ENCODE peak calls at places on chromosomes 5 and 9, in nine cellular contexts. One of them, this sample, is unnamed.

GRCh38 chr9:13110766-13111400 is 168.6 kb downstream of the MPDZ start:
- DNase-seq in activated CD8-positive, alpha-beta memory T cell treated with anti-CD3 and anti-CD28 coated beads, Interleukin-2, amount 50 U/mL, for 4 hours: no peak
- DNase-seq in activated CD4-positive, alpha-beta T cell treated with anti-CD3 and anti-CD28 coated beads, Interleukin-2, amount 10 ng/mL, durations not matched to agents 7 days and 5 days: no peak
- DNase-seq in EH: peak; percentile 63
- DNase-seq in left ventricle myocardium superior: peak; percentile 60
- DNase-seq in brain microvascular endothelial cell: no peak
- DNase-seq in left colon: peak; percentile 7
- DNase-seq in H9: no peak
- DNase-seq in nucleus accumbens: no peak
- DNase-seq in this sample: no peak

GRCh38 chr9:108271236-108271635 is 584.5 kb downstream of the ACTL7B start:
- DNase-seq in activated CD8-positive, alpha-beta memory T cell treated with anti-CD3 and anti-CD28 coated beads, Interleukin-2, amount 50 U/mL, for 4 hours: no peak
- DNase-seq in activated CD4-positive, alpha-beta T cell treated with anti-CD3 and anti-CD28 coated beads, Interleukin-2, amount 10 ng/mL, durations not matched to agents 7 days and 5 days: no peak
- DNase-seq in EH: no peak
- DNase-seq in left ventricle myocardium superior: no peak
- DNase-seq in brain microvascular endothelial cell: no peak
- DNase-seq in left colon: peak; percentile 5
- DNase-seq in H9: peak; percentile 40
- DNase-seq in nucleus accumbens: no peak
- DNase-seq in this sample: no peak

GRCh38 chr5:128341056-128341455 is 197.0 kb downstream of the FBN2 start:
- DNase-seq in activated CD8-positive, alpha-beta memory T cell treated with anti-CD3 and anti-CD28 coated beads, Interleukin-2, amount 50 U/mL, for 4 hours: no peak
- DNase-seq in activated CD4-positive, alpha-beta T cell treated with anti-CD3 and anti-CD28 coated beads, Interleukin-2, amount 10 ng/mL, durations not matched to agents 7 days and 5 days: no peak
- DNase-seq in EH: peak; percentile 15
- DNase-seq in left ventricle myocardium superior: no peak
- DNase-seq in brain microvascular endothelial cell: no peak
- DNase-seq in left colon: no peak
- DNase-seq in H9: no peak
- DNase-seq in nucleus accumbens: no peak
- DNase-seq in this sample: peak; percentile 26

GRCh38 chr5:142422426-142422825 is 97.6 kb upstream of the SPRY4 start:
- DNase-seq in activated CD8-positive, alpha-beta memory T cell treated with anti-CD3 and anti-CD28 coated beads, Interleukin-2, amount 50 U/mL, for 4 hours: no peak
- DNase-seq in activated CD4-positive, alpha-beta T cell treated with anti-CD3 and anti-CD28 coated beads, Interleukin-2, amount 10 ng/mL, durations not matched to agents 7 days and 5 days: no peak
- DNase-seq in EH: peak; percentile 78
- DNase-seq in left ventricle myocardium superior: no peak
- DNase-seq in brain microvascular endothelial cell: peak; percentile 46
- DNase-seq in left colon: no peak
- DNase-seq in H9: no peak
- DNase-seq in nucleus accumbens: no peak
- DNase-seq in this sample: peak; percentile 70

GRCh38 chr9:2621678-2622360 is at the start of gene VLDLR:
- DNase-seq in activated CD8-positive, alpha-beta memory T cell treated with anti-CD3 and anti-CD28 coated beads, Interleukin-2, amount 50 U/mL, for 4 hours: peak; percentile 20
- DNase-seq in activated CD4-positive, alpha-beta T cell treated with anti-CD3 and anti-CD28 coated beads, Interleukin-2, amount 10 ng/mL, durations not matched to agents 7 days and 5 days: peak; percentile 35
- DNase-seq in EH: peak; percentile 51
- DNase-seq in left ventricle myocardium superior: peak; percentile 82
- DNase-seq in brain microvascular endothelial cell: no peak
- DNase-seq in left colon: peak; percentile 70
- DNase-seq in H9: peak; percentile 70
- DNase-seq in nucleus accumbens: peak; percentile 43
- DNase-seq in this sample: no peak

GRCh38 chr9:135183538-135184153 is 96.2 kb downstream of the OLFM1 start:
- DNase-seq in activated CD8-positive, alpha-beta memory T cell treated with anti-CD3 and anti-CD28 coated beads, Interleukin-2, amount 50 U/mL, for 4 hours: no peak
- DNase-seq in activated CD4-positive, alpha-beta T cell treated with anti-CD3 and anti-CD28 coated beads, Interleukin-2, amount 10 ng/mL, durations not matched to agents 7 days and 5 days: no peak
- DNase-seq in EH: no peak
- DNase-seq in left ventricle myocardium superior: no peak
- DNase-seq in brain microvascular endothelial cell: no peak
- DNase-seq in left colon: no peak
- DNase-seq in H9: no peak
- DNase-seq in nucleus accumbens: no peak
- DNase-seq in this sample: no peak

GRCh38 chr5:144583493-144584154 is 413.0 kb downstream of the KCTD16 start:
- DNase-seq in activated CD8-positive, alpha-beta memory T cell treated with anti-CD3 and anti-CD28 coated beads, Interleukin-2, amount 50 U/mL, for 4 hours: no peak
- DNase-seq in activated CD4-positive, alpha-beta T cell treated with anti-CD3 and anti-CD28 coated beads, Interleukin-2, amount 10 ng/mL, durations not matched to agents 7 days and 5 days: no peak
- DNase-seq in EH: no peak
- DNase-seq in left ventricle myocardium superior: no peak
- DNase-seq in brain microvascular endothelial cell: no peak
- DNase-seq in left colon: no peak
- DNase-seq in H9: no peak
- DNase-seq in nucleus accumbens: no peak
- DNase-seq in this sample: no peak

GRCh38 chr5:139458580-139459407 is 3.7 kb downstream of the ECSCR start:
- DNase-seq in activated CD8-positive, alpha-beta memory T cell treated with anti-CD3 and anti-CD28 coated beads, Interleukin-2, amount 50 U/mL, for 4 hours: peak; percentile 71
- DNase-seq in activated CD4-positive, alpha-beta T cell treated with anti-CD3 and anti-CD28 coated beads, Interleukin-2, amount 10 ng/mL, durations not matched to agents 7 days and 5 days: peak; percentile 89
- DNase-seq in EH: peak; percentile 88
- DNase-seq in left ventricle myocardium superior: no peak
- DNase-seq in brain microvascular endothelial cell: peak; percentile 87
- DNase-seq in left colon: no peak
- DNase-seq in H9: no peak
- DNase-seq in nucleus accumbens: no peak
- DNase-seq in this sample: peak; percentile 82

GRCh38 chr9:96056221-96056620 is 180.7 kb downstream of the ERCC6L2 start:
- DNase-seq in activated CD8-positive, alpha-beta memory T cell treated with anti-CD3 and anti-CD28 coated beads, Interleukin-2, amount 50 U/mL, for 4 hours: no peak
- DNase-seq in activated CD4-positive, alpha-beta T cell treated with anti-CD3 and anti-CD28 coated beads, Interleukin-2, amount 10 ng/mL, durations not matched to agents 7 days and 5 days: no peak
- DNase-seq in EH: no peak
- DNase-seq in left ventricle myocardium superior: no peak
- DNase-seq in brain microvascular endothelial cell: no peak
- DNase-seq in left colon: no peak
- DNase-seq in H9: no peak
- DNase-seq in nucleus accumbens: no peak
- DNase-seq in this sample: no peak

GRCh38 chr5:171477101-171477500 is 57.7 kb downstream of the FGF18 start:
- DNase-seq in activated CD8-positive, alpha-beta memory T cell treated with anti-CD3 and anti-CD28 coated beads, Interleukin-2, amount 50 U/mL, for 4 hours: no peak
- DNase-seq in activated CD4-positive, alpha-beta T cell treated with anti-CD3 and anti-CD28 coated beads, Interleukin-2, amount 10 ng/mL, durations not matched to agents 7 days and 5 days: no peak
- DNase-seq in EH: no peak
- DNase-seq in left ventricle myocardium superior: no peak
- DNase-seq in brain microvascular endothelial cell: peak; percentile 20
- DNase-seq in left colon: no peak
- DNase-seq in H9: no peak
- DNase-seq in nucleus accumbens: no peak
- DNase-seq in this sample: no peak

GRCh38 chr9:129352157-129352870 is 174.3 kb upstream of the IER5L start:
- DNase-seq in activated CD8-positive, alpha-beta memory T cell treated with anti-CD3 and anti-CD28 coated beads, Interleukin-2, amount 50 U/mL, for 4 hours: peak; percentile 34
- DNase-seq in activated CD4-positive, alpha-beta T cell treated with anti-CD3 and anti-CD28 coated beads, Interleukin-2, amount 10 ng/mL, durations not matched to agents 7 days and 5 days: no peak
- DNase-seq in EH: no peak
- DNase-seq in left ventricle myocardium superior: peak; percentile 64
- DNase-seq in brain microvascular endothelial cell: no peak
- DNase-seq in left colon: no peak
- DNase-seq in H9: peak; percentile 92
- DNase-seq in nucleus accumbens: no peak
- DNase-seq in this sample: no peak

GRCh38 chr5:147168578-147169327 is 66.1 kb upstream of the STK32A start:
- DNase-seq in activated CD8-positive, alpha-beta memory T cell treated with anti-CD3 and anti-CD28 coated beads, Interleukin-2, amount 50 U/mL, for 4 hours: no peak
- DNase-seq in activated CD4-positive, alpha-beta T cell treated with anti-CD3 and anti-CD28 coated beads, Interleukin-2, amount 10 ng/mL, durations not matched to agents 7 days and 5 days: no peak
- DNase-seq in EH: peak; percentile 63
- DNase-seq in left ventricle myocardium superior: no peak
- DNase-seq in brain microvascular endothelial cell: peak; percentile 14
- DNase-seq in left colon: no peak
- DNase-seq in H9: no peak
- DNase-seq in nucleus accumbens: no peak
- DNase-seq in this sample: no peak

GRCh38 chr9:120701248-120701647 is 13.0 kb downstream of the MEGF9 start:
- DNase-seq in activated CD8-positive, alpha-beta memory T cell treated with anti-CD3 and anti-CD28 coated beads, Interleukin-2, amount 50 U/mL, for 4 hours: no peak
- DNase-seq in activated CD4-positive, alpha-beta T cell treated with anti-CD3 and anti-CD28 coated beads, Interleukin-2, amount 10 ng/mL, durations not matched to agents 7 days and 5 days: no peak
- DNase-seq in EH: no peak
- DNase-seq in left ventricle myocardium superior: no peak
- DNase-seq in brain microvascular endothelial cell: no peak
- DNase-seq in left colon: no peak
- DNase-seq in H9: no peak
- DNase-seq in nucleus accumbens: no peak
- DNase-seq in this sample: no peak

GRCh38 chr5:142835540-142835939 is 65.4 kb downstream of the ARHGAP26 start:
- DNase-seq in activated CD8-positive, alpha-beta memory T cell treated with anti-CD3 and anti-CD28 coated beads, Interleukin-2, amount 50 U/mL, for 4 hours: no peak
- DNase-seq in activated CD4-positive, alpha-beta T cell treated with anti-CD3 and anti-CD28 coated beads, Interleukin-2, amount 10 ng/mL, durations not matched to agents 7 days and 5 days: no peak
- DNase-seq in EH: no peak
- DNase-seq in left ventricle myocardium superior: no peak
- DNase-seq in brain microvascular endothelial cell: no peak
- DNase-seq in left colon: no peak
- DNase-seq in H9: no peak
- DNase-seq in nucleus accumbens: no peak
- DNase-seq in this sample: no peak

GRCh38 chr9:84519486-84519885 is 150.0 kb upstream of the NTRK2 start:
- DNase-seq in activated CD8-positive, alpha-beta memory T cell treated with anti-CD3 and anti-CD28 coated beads, Interleukin-2, amount 50 U/mL, for 4 hours: no peak
- DNase-seq in activated CD4-positive, alpha-beta T cell treated with anti-CD3 and anti-CD28 coated beads, Interleukin-2, amount 10 ng/mL, durations not matched to agents 7 days and 5 days: no peak
- DNase-seq in EH: no peak
- DNase-seq in left ventricle myocardium superior: no peak
- DNase-seq in brain microvascular endothelial cell: no peak
- DNase-seq in left colon: no peak
- DNase-seq in H9: no peak
- DNase-seq in nucleus accumbens: no peak
- DNase-seq in this sample: no peak

GRCh38 chr5:115415143-115415491 is 118.7 kb upstream of the CCDC112 start:
- DNase-seq in activated CD8-positive, alpha-beta memory T cell treated with anti-CD3 and anti-CD28 coated beads, Interleukin-2, amount 50 U/mL, for 4 hours: no peak
- DNase-seq in activated CD4-positive, alpha-beta T cell treated with anti-CD3 and anti-CD28 coated beads, Interleukin-2, amount 10 ng/mL, durations not matched to agents 7 days and 5 days: no peak
- DNase-seq in EH: peak; percentile 48
- DNase-seq in left ventricle myocardium superior: no peak
- DNase-seq in brain microvascular endothelial cell: peak; percentile 66
- DNase-seq in left colon: peak; percentile 90
- DNase-seq in H9: no peak
- DNase-seq in nucleus accumbens: no peak
- DNase-seq in this sample: peak; percentile 69

GRCh38 chr5:998975-999501 is 9.6 kb upstream of the NKD2 start:
- DNase-seq in activated CD8-positive, alpha-beta memory T cell treated with anti-CD3 and anti-CD28 coated beads, Interleukin-2, amount 50 U/mL, for 4 hours: no peak
- DNase-seq in activated CD4-positive, alpha-beta T cell treated with anti-CD3 and anti-CD28 coated beads, Interleukin-2, amount 10 ng/mL, durations not matched to agents 7 days and 5 days: no peak
- DNase-seq in EH: no peak
- DNase-seq in left ventricle myocardium superior: peak; percentile 31
- DNase-seq in brain microvascular endothelial cell: no peak
- DNase-seq in left colon: peak; percentile 2
- DNase-seq in H9: no peak
- DNase-seq in nucleus accumbens: no peak
- DNase-seq in this sample: no peak

GRCh38 chr9:90311811-90312210 is 330.8 kb downstream of the DIRAS2 start:
- DNase-seq in activated CD8-positive, alpha-beta memory T cell treated with anti-CD3 and anti-CD28 coated beads, Interleukin-2, amount 50 U/mL, for 4 hours: no peak
- DNase-seq in activated CD4-positive, alpha-beta T cell treated with anti-CD3 and anti-CD28 coated beads, Interleukin-2, amount 10 ng/mL, durations not matched to agents 7 days and 5 days: no peak
- DNase-seq in EH: no peak
- DNase-seq in left ventricle myocardium superior: no peak
- DNase-seq in brain microvascular endothelial cell: no peak
- DNase-seq in left colon: no peak
- DNase-seq in H9: no peak
- DNase-seq in nucleus accumbens: no peak
- DNase-seq in this sample: no peak

GRCh38 chr9:97808972-97809371 is 44.1 kb upstream of the FOXE1 start:
- DNase-seq in activated CD8-positive, alpha-beta memory T cell treated with anti-CD3 and anti-CD28 coated beads, Interleukin-2, amount 50 U/mL, for 4 hours: no peak
- DNase-seq in activated CD4-positive, alpha-beta T cell treated with anti-CD3 and anti-CD28 coated beads, Interleukin-2, amount 10 ng/mL, durations not matched to agents 7 days and 5 days: no peak
- DNase-seq in EH: peak; percentile 31
- DNase-seq in left ventricle myocardium superior: no peak
- DNase-seq in brain microvascular endothelial cell: no peak
- DNase-seq in left colon: no peak
- DNase-seq in H9: no peak
- DNase-seq in nucleus accumbens: no peak
- DNase-seq in this sample: no peak

GRCh38 chr5:139232161-139232724 is 34.1 kb upstream of the SIL1 start:
- DNase-seq in activated CD8-positive, alpha-beta memory T cell treated with anti-CD3 and anti-CD28 coated beads, Interleukin-2, amount 50 U/mL, for 4 hours: no peak
- DNase-seq in activated CD4-positive, alpha-beta T cell treated with anti-CD3 and anti-CD28 coated beads, Interleukin-2, amount 10 ng/mL, durations not matched to agents 7 days and 5 days: no peak
- DNase-seq in EH: no peak
- DNase-seq in left ventricle myocardium superior: no peak
- DNase-seq in brain microvascular endothelial cell: no peak
- DNase-seq in left colon: no peak
- DNase-seq in H9: no peak
- DNase-seq in nucleus accumbens: no peak
- DNase-seq in this sample: no peak

GRCh38 chr5:13994606-13995336 is 50.3 kb upstream of the DNAH5 start:
- DNase-seq in activated CD8-positive, alpha-beta memory T cell treated with anti-CD3 and anti-CD28 coated beads, Interleukin-2, amount 50 U/mL, for 4 hours: no peak
- DNase-seq in activated CD4-positive, alpha-beta T cell treated with anti-CD3 and anti-CD28 coated beads, Interleukin-2, amount 10 ng/mL, durations not matched to agents 7 days and 5 days: no peak
- DNase-seq in EH: peak; percentile 20
- DNase-seq in left ventricle myocardium superior: no peak
- DNase-seq in brain microvascular endothelial cell: no peak
- DNase-seq in left colon: no peak
- DNase-seq in H9: no peak
- DNase-seq in nucleus accumbens: no peak
- DNase-seq in this sample: no peak

GRCh38 chr5:123089971-123090640 is 1.1 kb downstream of the PRDM6 start:
- DNase-seq in activated CD8-positive, alpha-beta memory T cell treated with anti-CD3 and anti-CD28 coated beads, Interleukin-2, amount 50 U/mL, for 4 hours: no peak
- DNase-seq in activated CD4-positive, alpha-beta T cell treated with anti-CD3 and anti-CD28 coated beads, Interleukin-2, amount 10 ng/mL, durations not matched to agents 7 days and 5 days: no peak
- DNase-seq in EH: peak; percentile 45
- DNase-seq in left ventricle myocardium superior: peak; percentile 53
- DNase-seq in brain microvascular endothelial cell: no peak
- DNase-seq in left colon: peak; percentile 28
- DNase-seq in H9: peak; percentile 69
- DNase-seq in nucleus accumbens: no peak
- DNase-seq in this sample: peak; percentile 14

GRCh38 chr5:99122976-99123375 is 194.2 kb upstream of the CHD1 start:
- DNase-seq in activated CD8-positive, alpha-beta memory T cell treated with anti-CD3 and anti-CD28 coated beads, Interleukin-2, amount 50 U/mL, for 4 hours: no peak
- DNase-seq in activated CD4-positive, alpha-beta T cell treated with anti-CD3 and anti-CD28 coated beads, Interleukin-2, amount 10 ng/mL, durations not matched to agents 7 days and 5 days: no peak
- DNase-seq in EH: peak; percentile 23
- DNase-seq in left ventricle myocardium superior: no peak
- DNase-seq in brain microvascular endothelial cell: no peak
- DNase-seq in left colon: no peak
- DNase-seq in H9: no peak
- DNase-seq in nucleus accumbens: no peak
- DNase-seq in this sample: no peak

GRCh38 chr5:137075163-137075970 is 423.8 kb downstream of the SPOCK1 start:
- DNase-seq in activated CD8-positive, alpha-beta memory T cell treated with anti-CD3 and anti-CD28 coated beads, Interleukin-2, amount 50 U/mL, for 4 hours: no peak
- DNase-seq in activated CD4-positive, alpha-beta T cell treated with anti-CD3 and anti-CD28 coated beads, Interleukin-2, amount 10 ng/mL, durations not matched to agents 7 days and 5 days: peak; percentile 19
- DNase-seq in EH: peak; percentile 60
- DNase-seq in left ventricle myocardium superior: peak; percentile 64
- DNase-seq in brain microvascular endothelial cell: no peak
- DNase-seq in left colon: peak; percentile 73
- DNase-seq in H9: peak; percentile 92
- DNase-seq in nucleus accumbens: no peak
- DNase-seq in this sample: no peak

This sample was measured in HCEC 1CT.